ENCODE peak calls at places on chromosomes 4 and X, in seven cellular contexts. One of them, this sample, is unnamed.

GRCh38 chr4:37400326-37400881 is 155.9 kb downstream of the NWD2 start:
- DNase-seq in gastrocnemius medialis: no peak
- DNase-seq in kidney: no peak
- DNase-seq in DND-41: no peak
- DNase-seq in neural progenitor cell: no peak
- DNase-seq in coronary artery: no peak
- DNase-seq in left lung: no peak
- DNase-seq in this sample: no peak

GRCh38 chrX:141989802-141990201 is 86.1 kb downstream of the MAGEC1 start:
- DNase-seq in coronary artery: no peak
- DNase-seq in gastrocnemius medialis: no peak
- DNase-seq in left lung: no peak
- DNase-seq in DND-41: no peak
- DNase-seq in kidney: no peak
- DNase-seq in neural progenitor cell: no peak
- DNase-seq in this sample: no peak

GRCh38 chr4:158722917-158723793 is at the start of gene PPID:
- DNase-seq in left lung: peak; percentile 97
- DNase-seq in DND-41: peak; percentile 72
- DNase-seq in coronary artery: peak; percentile 88
- DNase-seq in gastrocnemius medialis: peak; percentile 81
- DNase-seq in neural progenitor cell: peak; percentile 91
- DNase-seq in kidney: peak; percentile 95
- DNase-seq in this sample: peak; percentile 81

GRCh38 chr4:26141916-26142638 is 178.7 kb upstream of the RBPJ start:
- DNase-seq in left lung: no peak
- DNase-seq in neural progenitor cell: no peak
- DNase-seq in DND-41: no peak
- DNase-seq in gastrocnemius medialis: peak; percentile 51
- DNase-seq in coronary artery: no peak
- DNase-seq in kidney: no peak
- DNase-seq in this sample: no peak

GRCh38 chr4:83221897-83222441 is 62.6 kb downstream of the COQ2 start:
- DNase-seq in DND-41: no peak
- DNase-seq in gastrocnemius medialis: no peak
- DNase-seq in neural progenitor cell: no peak
- DNase-seq in kidney: no peak
- DNase-seq in left lung: no peak
- DNase-seq in coronary artery: no peak
- DNase-seq in this sample: no peak

GRCh38 chrX:10015711-10016515 is 48.8 kb downstream of the CLDN34 start:
- DNase-seq in coronary artery: no peak
- DNase-seq in left lung: peak; percentile 76
- DNase-seq in DND-41: peak; percentile 18
- DNase-seq in kidney: peak; percentile 84
- DNase-seq in neural progenitor cell: peak; percentile 65
- DNase-seq in gastrocnemius medialis: peak; percentile 20
- DNase-seq in this sample: no peak

GRCh38 chr4:3399277-3400194 is 42.2 kb upstream of the HGFAC start:
- DNase-seq in coronary artery: no peak
- DNase-seq in left lung: no peak
- DNase-seq in gastrocnemius medialis: peak; percentile 68
- DNase-seq in kidney: no peak
- DNase-seq in DND-41: no peak
- DNase-seq in neural progenitor cell: no peak
- DNase-seq in this sample: peak; percentile 28

GRCh38 chr4:76035146-76035545 is 724 bp downstream of the CXCL11 start:
- DNase-seq in coronary artery: no peak
- DNase-seq in left lung: no peak
- DNase-seq in DND-41: no peak
- DNase-seq in neural progenitor cell: no peak
- DNase-seq in kidney: no peak
- DNase-seq in gastrocnemius medialis: no peak
- DNase-seq in this sample: no peak

GRCh38 chrX:71175531-71175930 is 30.9 kb downstream of the NLGN3 start:
- DNase-seq in coronary artery: no peak
- DNase-seq in kidney: no peak
- DNase-seq in left lung: no peak
- DNase-seq in neural progenitor cell: no peak
- DNase-seq in DND-41: no peak
- DNase-seq in gastrocnemius medialis: no peak
- DNase-seq in this sample: no peak

GRCh38 chr4:137360701-137361213 is 171.5 kb downstream of the PCDH18 start:
- DNase-seq in left lung: no peak
- DNase-seq in DND-41: no peak
- DNase-seq in neural progenitor cell: no peak
- DNase-seq in gastrocnemius medialis: no peak
- DNase-seq in kidney: no peak
- DNase-seq in coronary artery: no peak
- DNase-seq in this sample: peak; percentile 4

GRCh38 chr4:139163806-139164206 is 13.2 kb downstream of the ELF2 start:
- DNase-seq in DND-41: no peak
- DNase-seq in kidney: no peak
- DNase-seq in left lung: no peak
- DNase-seq in gastrocnemius medialis: no peak
- DNase-seq in coronary artery: no peak
- DNase-seq in neural progenitor cell: no peak
- DNase-seq in this sample: no peak

GRCh38 chr4:24912252-24913098 is at the start of gene CCDC149:
- DNase-seq in left lung: peak; percentile 90
- DNase-seq in kidney: peak; percentile 93
- DNase-seq in coronary artery: peak; percentile 75
- DNase-seq in DND-41: no peak
- DNase-seq in neural progenitor cell: peak; percentile 89
- DNase-seq in gastrocnemius medialis: peak; percentile 62
- DNase-seq in this sample: peak; percentile 60

GRCh38 chr4:8316911-8317351 is 47.4 kb downstream of the HTRA3 start:
- DNase-seq in neural progenitor cell: no peak
- DNase-seq in left lung: peak; percentile 64
- DNase-seq in kidney: peak; percentile 56
- DNase-seq in gastrocnemius medialis: no peak
- DNase-seq in coronary artery: peak; percentile 63
- DNase-seq in DND-41: no peak
- DNase-seq in this sample: no peak

GRCh38 chr4:10123227-10124101 is 6.9 kb upstream of the WDR1 start:
- DNase-seq in left lung: no peak
- DNase-seq in gastrocnemius medialis: no peak
- DNase-seq in coronary artery: no peak
- DNase-seq in kidney: no peak
- DNase-seq in DND-41: peak; percentile 81
- DNase-seq in neural progenitor cell: peak; percentile 67
- DNase-seq in this sample: no peak

GRCh38 chr4:7255996-7256395 is 63.7 kb downstream of the SORCS2 start:
- DNase-seq in left lung: peak; percentile 50
- DNase-seq in neural progenitor cell: no peak
- DNase-seq in gastrocnemius medialis: no peak
- DNase-seq in kidney: no peak
- DNase-seq in coronary artery: no peak
- DNase-seq in DND-41: no peak
- DNase-seq in this sample: no peak

GRCh38 chr4:93396274-93396673 is 432.3 kb upstream of the ATOH1 start:
- DNase-seq in left lung: no peak
- DNase-seq in coronary artery: no peak
- DNase-seq in DND-41: no peak
- DNase-seq in kidney: no peak
- DNase-seq in gastrocnemius medialis: no peak
- DNase-seq in neural progenitor cell: no peak
- DNase-seq in this sample: peak; percentile 77

GRCh38 chr4:152817331-152817730 is 37.6 kb downstream of the ARFIP1 start:
- DNase-seq in kidney: no peak
- DNase-seq in gastrocnemius medialis: no peak
- DNase-seq in neural progenitor cell: no peak
- DNase-seq in DND-41: no peak
- DNase-seq in left lung: no peak
- DNase-seq in coronary artery: no peak
- DNase-seq in this sample: no peak

GRCh38 chr4:3037957-3038451 is 36.3 kb downstream of the HTT-AS start:
- DNase-seq in coronary artery: peak; percentile 74
- DNase-seq in neural progenitor cell: no peak
- DNase-seq in DND-41: no peak
- DNase-seq in left lung: no peak
- DNase-seq in gastrocnemius medialis: peak; percentile 36
- DNase-seq in kidney: no peak
- DNase-seq in this sample: no peak

GRCh38 chrX:127861611-127862010 is 190.6 kb downstream of the ACTRT1 start:
- DNase-seq in left lung: no peak
- DNase-seq in gastrocnemius medialis: no peak
- DNase-seq in DND-41: no peak
- DNase-seq in neural progenitor cell: no peak
- DNase-seq in coronary artery: no peak
- DNase-seq in kidney: no peak
- DNase-seq in this sample: no peak

GRCh38 chrX:119709630-119710029 is 16.7 kb upstream of the SEPTIN6 start:
- DNase-seq in neural progenitor cell: no peak
- DNase-seq in gastrocnemius medialis: no peak
- DNase-seq in DND-41: no peak
- DNase-seq in coronary artery: no peak
- DNase-seq in kidney: no peak
- DNase-seq in left lung: no peak
- DNase-seq in this sample: no peak

GRCh38 chr4:46886711-46887110 is 22.3 kb downstream of the COX7B2 start:
- DNase-seq in DND-41: no peak
- DNase-seq in neural progenitor cell: no peak
- DNase-seq in gastrocnemius medialis: no peak
- DNase-seq in kidney: no peak
- DNase-seq in coronary artery: no peak
- DNase-seq in left lung: no peak
- DNase-seq in this sample: peak; percentile 13

GRCh38 chr4:8834681-8835220 is 36.9 kb downstream of the HMX1 start:
- DNase-seq in kidney: peak; percentile 30
- DNase-seq in left lung: peak; percentile 48
- DNase-seq in coronary artery: peak; percentile 52
- DNase-seq in neural progenitor cell: no peak
- DNase-seq in gastrocnemius medialis: no peak
- DNase-seq in DND-41: no peak
- DNase-seq in this sample: no peak

GRCh38 chr4:138090145-138090917 is 151.8 kb downstream of the SLC7A11 start:
- DNase-seq in coronary artery: no peak
- DNase-seq in kidney: no peak
- DNase-seq in neural progenitor cell: peak; percentile 62
- DNase-seq in left lung: no peak
- DNase-seq in DND-41: peak; percentile 42
- DNase-seq in gastrocnemius medialis: peak; percentile 31
- DNase-seq in this sample: peak; percentile 78

GRCh38 chr4:104574371-104574770 is 79.7 kb upstream of the CXXC4 start:
- DNase-seq in DND-41: no peak
- DNase-seq in kidney: no peak
- DNase-seq in gastrocnemius medialis: no peak
- DNase-seq in neural progenitor cell: no peak
- DNase-seq in coronary artery: no peak
- DNase-seq in left lung: no peak
- DNase-seq in this sample: no peak
- H3K4me3 ChIP-seq in DND-41: no peak overlapping the region
- H3K4me3 ChIP-seq in kidney: no peak overlapping the region
- H3K4me3 ChIP-seq in gastrocnemius medialis: no peak overlapping the region
- H3K4me3 ChIP-seq in neural progenitor cell: no peak overlapping the region
- H3K4me3 ChIP-seq in coronary artery: no peak overlapping the region
- H3K4me3 ChIP-seq in left lung: no peak overlapping the region
- H3K4me3 ChIP-seq in this sample: no peak overlapping the region

DNA sequence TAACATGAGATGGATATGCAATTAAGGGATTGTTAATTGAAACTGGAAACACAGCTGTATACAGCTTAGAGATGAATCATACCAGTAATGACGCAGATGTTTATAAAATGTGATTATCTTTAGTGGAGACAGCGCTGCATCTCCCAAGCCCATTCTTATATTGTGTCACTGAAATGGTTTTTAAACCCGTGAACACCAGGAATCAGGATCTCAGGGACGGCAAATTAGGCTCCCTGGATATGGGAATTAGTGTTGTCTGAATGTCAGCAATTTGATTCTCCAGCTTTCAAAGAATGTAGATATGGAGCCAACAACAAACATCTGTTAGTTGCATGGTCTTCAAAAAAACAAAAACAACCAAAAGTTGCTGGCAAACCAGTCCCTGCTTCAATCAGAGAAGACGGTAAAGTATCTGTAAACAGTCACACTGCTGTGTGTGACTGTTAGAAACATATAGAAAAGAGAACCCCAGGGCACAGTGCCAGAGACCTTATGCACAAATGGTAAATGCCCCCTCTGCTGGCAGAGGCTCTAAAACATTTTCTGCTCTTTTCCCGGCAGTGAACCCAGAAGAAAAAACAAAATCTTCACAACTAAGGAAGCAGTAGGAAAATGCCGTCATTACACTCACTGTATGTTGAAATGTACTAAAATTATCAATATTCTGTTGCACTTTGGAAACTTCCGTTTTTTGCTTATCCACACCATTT is 351.9 kb upstream of the FTHL17 start:
- DNase-seq in DND-41: peak; percentile 6
- DNase-seq in kidney: no peak
- DNase-seq in gastrocnemius medialis: no peak
- DNase-seq in neural progenitor cell: peak; percentile 60
- DNase-seq in left lung: no peak
- DNase-seq in coronary artery: no peak
- DNase-seq in this sample: peak; percentile 59
- TF ChIP-seq CTCF in DND-41: no peak
- TF ChIP-seq CTCF in kidney: peak; percentile 18
- TF ChIP-seq CTCF in gastrocnemius medialis: no peak
- TF ChIP-seq CTCF in neural progenitor cell: peak; percentile 55
- TF ChIP-seq CTCF in left lung: no peak
- TF ChIP-seq CTCF in coronary artery: no peak
- TF ChIP-seq CTCF in this sample: peak; percentile 42

GRCh38 chr4:147160908-147161513 is 215.3 kb upstream of the TTC29 start:
- DNase-seq in kidney: no peak
- DNase-seq in DND-41: peak; percentile 18
- DNase-seq in neural progenitor cell: peak; percentile 73
- DNase-seq in left lung: no peak
- DNase-seq in coronary artery: no peak
- DNase-seq in gastrocnemius medialis: no peak
- DNase-seq in this sample: peak; percentile 69

GRCh38 chr4:147163311-147163710 is 217.6 kb upstream of the TTC29 start:
- DNase-seq in gastrocnemius medialis: no peak
- DNase-seq in neural progenitor cell: no peak
- DNase-seq in kidney: no peak
- DNase-seq in left lung: no peak
- DNase-seq in coronary artery: no peak
- DNase-seq in DND-41: no peak
- DNase-seq in this sample: no peak

GRCh38 chr4:147157860-147158701 is 212.4 kb upstream of the TTC29 start:
- DNase-seq in neural progenitor cell: peak; percentile 78
- DNase-seq in DND-41: no peak
- DNase-seq in left lung: peak; percentile 74
- DNase-seq in kidney: peak; percentile 74
- DNase-seq in gastrocnemius medialis: no peak
- DNase-seq in coronary artery: no peak
- DNase-seq in this sample: peak; percentile 30
- H3K4me3 ChIP-seq in neural progenitor cell: peak overlapping the region; percentile 49
- H3K4me3 ChIP-seq in DND-41: no peak overlapping the region
- H3K4me3 ChIP-seq in left lung: peak overlapping the region; percentile 38
- H3K4me3 ChIP-seq in kidney: peak overlapping the region; percentile 40
- H3K4me3 ChIP-seq in gastrocnemius medialis: peak overlapping the region; percentile 41
- H3K4me3 ChIP-seq in coronary artery: peak overlapping the region; percentile 71
- H3K4me3 ChIP-seq in this sample: peak overlapping the region; percentile 46

DNA sequence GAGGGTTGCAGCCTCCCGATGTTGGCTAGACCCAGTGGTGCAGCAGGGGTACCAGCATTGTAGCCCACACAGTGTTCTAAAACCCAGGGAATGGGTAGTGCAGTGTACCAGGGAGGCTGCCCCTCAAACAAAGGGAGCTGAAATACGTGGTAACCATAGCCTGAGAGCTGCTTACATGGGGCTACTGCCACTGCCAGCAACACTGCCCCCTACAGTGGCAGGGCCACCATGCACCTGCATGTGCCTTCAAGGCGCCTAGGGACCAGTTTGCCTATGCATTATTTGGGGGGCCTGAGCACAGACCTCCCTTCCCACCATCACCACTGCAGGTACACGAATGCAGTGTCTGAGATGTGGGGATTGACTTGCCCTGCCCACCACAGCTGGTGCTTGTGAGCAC is 21.0 kb upstream of the BMP15 start:
- DNase-seq in neural progenitor cell: no peak
- DNase-seq in coronary artery: no peak
- DNase-seq in left lung: no peak
- DNase-seq in kidney: no peak
- DNase-seq in DND-41: no peak
- DNase-seq in gastrocnemius medialis: no peak
- DNase-seq in this sample: no peak
- TF ChIP-seq CTCF in neural progenitor cell: peak; percentile 18
- TF ChIP-seq CTCF in coronary artery: no peak
- TF ChIP-seq CTCF in left lung: no peak
- TF ChIP-seq CTCF in kidney: no peak
- TF ChIP-seq CTCF in DND-41: no peak
- TF ChIP-seq CTCF in gastrocnemius medialis: no peak
- TF ChIP-seq CTCF in this sample: no peak